ENCODE peak calls at places on chromosomes 16 and 17, in four cellular contexts. T, B, Q and E are unnamed samples.

GRCh38 chr17:67980456-67980855 is 15.8 kb downstream of the C17orf58 start:
- DNase-seq in Q (no peak), T (no peak), B (no peak), E (no peak)

GRCh38 chr17:82767041-82767754 is 15.3 kb downstream of the TBCD start:
- DNase-seq in Q (peak; percentile 63), B (no peak), T (peak; percentile 70), E (no peak)

GRCh38 chr16:85394511-85395206 is 218.5 kb upstream of the GSE1 start:
- DNase-seq in Q (no peak), B (peak; percentile 16), T (no peak), E (no peak)

GRCh38 chr17:50154604-50155003 is 4.1 kb upstream of the PPP1R9B start:
- DNase-seq in B (no peak), Q (no peak), T (no peak), E (no peak)

GRCh38 chr17:10050597-10051101 is 145.6 kb upstream of the RCVRN start:
- DNase-seq in T (peak; percentile 91), B (no peak), Q (no peak), E (no peak)

GRCh38 chr17:21542070-21542469 is 150.3 kb upstream of the KCNJ18 start:
- DNase-seq in Q (no peak), T (no peak), B (no peak), E (no peak)

GRCh38 chr16:48041861-48042435 is 113.8 kb downstream of the ABCC12 start:
- DNase-seq in T (peak; percentile 7), Q (no peak), B (no peak), E (peak; percentile 20)

GRCh38 chr17:18234853-18235380 is 9.5 kb downstream of the LLGL1 start:
- DNase-seq in B (no peak), T (no peak), Q (no peak), E (no peak)

GRCh38 chr16:3256876-3257465 is 538 bp upstream of the MEFV start:
- DNase-seq in B (no peak), T (no peak), Q (no peak), E (no peak)

GRCh38 chr17:46159686-46160085 is 33.5 kb downstream of the KANSL1 start:
- DNase-seq in Q (no peak), B (no peak), T (no peak), E (no peak)

GRCh38 chr17:72763981-72764380 is 328.5 kb downstream of the SLC39A11 start:
- DNase-seq in T (no peak), Q (no peak), B (no peak), E (no peak)

GRCh38 chr17:72761893-72762622 is 330.4 kb downstream of the SLC39A11 start:
- DNase-seq in T (no peak), B (no peak), Q (no peak), E (no peak)

GRCh38 chr17:72766761-72767356 is 325.6 kb downstream of the SLC39A11 start:
- DNase-seq in Q (no peak), B (no peak), T (no peak), E (no peak)

GRCh38 chr17:72764632-72765041 is 327.9 kb downstream of the SLC39A11 start:
- DNase-seq in T (no peak), Q (no peak), B (no peak), E (no peak)

DNA sequence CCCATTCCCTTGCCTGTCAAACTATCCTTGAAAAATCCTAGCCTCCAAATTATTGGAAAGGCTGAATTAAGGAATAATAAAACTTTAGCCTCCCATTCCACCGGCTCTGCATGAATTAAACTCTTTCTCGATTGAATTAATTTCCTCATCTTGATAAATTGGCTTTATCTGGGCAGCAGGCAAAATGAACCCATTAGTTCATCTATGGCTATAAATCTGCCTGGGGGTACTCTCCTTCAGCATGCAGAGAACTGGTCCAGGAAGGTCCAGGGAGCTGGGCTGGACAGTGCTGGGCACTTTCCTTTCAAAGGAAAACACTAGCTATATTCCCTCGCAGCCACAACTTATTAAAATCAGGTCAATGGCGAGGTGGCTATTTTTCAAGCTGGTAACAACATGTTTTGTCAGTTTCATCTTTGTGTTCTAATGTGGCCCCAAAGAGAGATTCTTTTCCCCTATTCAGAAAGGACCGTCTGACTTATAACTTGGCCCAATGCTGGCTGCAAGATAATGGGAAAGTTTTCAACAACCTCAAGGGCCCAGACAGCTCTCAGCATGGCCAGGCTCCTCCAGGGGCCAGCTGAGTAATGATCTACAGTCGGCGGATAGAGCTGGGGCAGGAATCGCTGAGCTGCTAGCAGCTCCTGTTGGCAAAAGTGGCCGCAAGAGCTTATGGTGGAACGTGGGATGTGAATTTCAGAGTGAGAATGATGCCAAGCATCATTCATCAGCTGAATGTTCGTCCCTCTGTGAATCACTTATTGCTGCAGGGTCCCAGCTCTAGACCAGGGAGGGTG is 326.9 kb downstream of the SLC39A11 start:
- DNase-seq in T (no peak), B (no peak), Q (no peak), E (no peak)
- TF ChIP-seq CTCF in T (no peak), B (no peak), Q (no peak), E (no peak)

GRCh38 chr17:29959658-29960337 is 18.4 kb downstream of the EFCAB5 start:
- DNase-seq in Q (no peak), B (no peak), T (no peak), E (no peak)
- TF ChIP-seq CTCF in Q (no peak), B (no peak), T (no peak), E (no peak)

DNA sequence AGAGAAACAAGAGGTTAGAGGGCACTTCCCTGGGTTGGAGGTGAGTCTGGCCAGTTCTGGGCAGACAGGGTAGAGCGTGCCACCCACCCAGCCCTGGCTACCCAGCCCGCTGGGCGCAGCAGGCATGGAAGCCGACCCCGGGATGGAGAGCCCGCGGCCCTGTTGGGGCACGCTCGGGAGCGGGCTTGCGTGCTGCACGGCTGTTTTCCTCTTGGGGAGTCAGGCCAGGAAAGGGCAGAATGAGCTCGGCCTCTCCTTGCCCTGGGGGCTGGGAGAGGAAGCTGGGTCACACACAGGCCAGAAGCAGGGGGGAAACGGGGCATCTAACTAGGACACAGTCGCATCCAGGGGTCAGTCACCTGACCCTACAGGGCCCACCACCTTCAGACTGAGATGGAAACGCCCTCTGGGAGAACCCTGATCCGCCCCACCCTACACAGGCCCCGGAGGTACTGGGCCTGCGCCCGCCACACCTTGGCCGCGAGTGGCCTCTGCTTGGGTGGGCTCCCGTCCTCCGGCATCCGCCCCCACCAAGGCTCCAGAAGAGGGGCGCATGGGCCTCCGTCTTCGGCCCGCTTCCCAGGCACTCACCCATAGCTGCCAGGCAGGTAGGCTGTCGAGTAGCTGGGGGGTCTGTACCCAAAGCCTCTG is 1.2 kb downstream of the SOX15 start:
- DNase-seq in T (no peak), B (no peak), Q (no peak), E (no peak)
- TF ChIP-seq CTCF in T (no peak), B (no peak), Q (no peak), E (no peak)

DNA sequence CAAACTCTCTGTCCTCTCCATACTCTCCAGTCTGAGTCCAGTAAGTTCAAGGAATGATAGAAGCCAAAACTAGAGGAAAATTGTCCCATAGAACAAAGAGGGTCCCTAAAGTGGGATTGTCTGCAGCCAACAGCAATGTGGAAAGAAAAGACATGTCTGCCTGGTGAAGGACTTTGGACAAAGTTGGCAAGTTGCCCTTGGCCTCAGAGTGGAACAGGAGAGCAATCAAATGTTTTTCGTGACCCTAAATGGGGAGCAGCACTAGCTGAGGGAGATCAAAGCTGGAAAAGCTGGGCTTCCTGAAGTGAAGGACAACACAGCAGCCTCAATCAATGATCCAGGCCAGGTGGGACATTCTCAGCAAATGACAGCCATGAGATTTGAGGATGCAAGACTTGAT is 183.5 kb downstream of the CHD9NB start:
- DNase-seq in B (no peak), T (no peak), Q (no peak), E (no peak)
- TF ChIP-seq CTCF in B (no peak), T (no peak), Q (no peak), E (no peak)

GRCh38 chr16:86575754-86576557 is 2.4 kb upstream of the FOXL1 start:
- DNase-seq in T (peak; percentile 85), Q (peak; percentile 61), B (peak; percentile 82), E (peak; percentile 79)
- TF ChIP-seq CTCF in T (peak; percentile 73), Q (peak; percentile 38), B (peak; percentile 61), E (peak; percentile 69)